ENCODE peak calls at places on chromosomes 2 and 18, in four cellular contexts. One of them, this sample, is unnamed.

GRCh38 chr18:36744261-36744876 is 84.4 kb downstream of the TPGS2 start:
- DNase-seq in HepG2: no peak
- DNase-seq in GM12878: no peak
- DNase-seq in K562: no peak
- DNase-seq in this sample: no peak

GRCh38 chr2:188813315-188813714 is 160.9 kb upstream of the COL3A1 start:
- DNase-seq in HepG2: no peak
- DNase-seq in K562: no peak
- DNase-seq in GM12878: no peak
- DNase-seq in this sample: no peak

GRCh38 chr2:11498543-11499034 is 32.6 kb upstream of the E2F6 start:
- DNase-seq in K562: no peak
- DNase-seq in HepG2: peak
- DNase-seq in GM12878: peak
- DNase-seq in this sample: peak

GRCh38 chr18:45657357-45658335 is 42.4 kb downstream of the SLC14A2 start:
- DNase-seq in HepG2: no peak
- DNase-seq in GM12878: no peak
- DNase-seq in K562: no peak
- DNase-seq in this sample: no peak

GRCh38 chr2:161223139-161223732 is 63.0 kb downstream of the TANK start:
- DNase-seq in GM12878: no peak
- DNase-seq in K562: peak
- DNase-seq in HepG2: peak
- DNase-seq in this sample: no peak

GRCh38 chr2:159744363-159744762 is 32.1 kb downstream of the MARCHF7 start:
- DNase-seq in GM12878: no peak
- DNase-seq in K562: no peak
- DNase-seq in HepG2: no peak
- DNase-seq in this sample: no peak

GRCh38 chr2:241692448-241692847 is 5.8 kb upstream of the DTYMK start:
- DNase-seq in GM12878: no peak
- DNase-seq in HepG2: no peak
- DNase-seq in K562: no peak
- DNase-seq in this sample: no peak

GRCh38 chr18:3029215-3029972 is 16.4 kb upstream of the LPIN2 start:
- DNase-seq in GM12878: no peak
- DNase-seq in K562: peak
- DNase-seq in HepG2: no peak
- DNase-seq in this sample: no peak

GRCh38 chr2:206802654-206803514 is 37.5 kb downstream of the FASTKD2 start:
- DNase-seq in K562: no peak
- DNase-seq in HepG2: no peak
- DNase-seq in GM12878: no peak
- DNase-seq in this sample: no peak

GRCh38 chr2:112216158-112216557 is 38.7 kb downstream of the ZC3H8 start:
- DNase-seq in K562: peak
- DNase-seq in HepG2: peak
- DNase-seq in GM12878: no peak
- DNase-seq in this sample: peak

GRCh38 chr2:161992526-161992925 is 81.5 kb downstream of the DPP4 start:
- DNase-seq in GM12878: peak
- DNase-seq in K562: no peak
- DNase-seq in HepG2: no peak
- DNase-seq in this sample: no peak

GRCh38 chr18:21897811-21898210 is 157.2 kb downstream of the MIB1 start:
- DNase-seq in HepG2: peak
- DNase-seq in K562: peak
- DNase-seq in GM12878: no peak
- DNase-seq in this sample: peak

GRCh38 chr2:45841752-45842407 is 190.4 kb downstream of the PRKCE start:
- DNase-seq in K562: no peak
- DNase-seq in HepG2: no peak
- DNase-seq in GM12878: no peak
- DNase-seq in this sample: no peak

GRCh38 chr2:226118471-226119429 is 680.9 kb downstream of the IRS1 start:
- DNase-seq in GM12878: no peak
- DNase-seq in K562: no peak
- DNase-seq in HepG2: peak
- DNase-seq in this sample: no peak

GRCh38 chr2:59774821-59775463 is 778.5 kb downstream of the BCL11A start:
- DNase-seq in K562: no peak
- DNase-seq in GM12878: no peak
- DNase-seq in HepG2: no peak
- DNase-seq in this sample: no peak

GRCh38 chr18:51639541-51639940 is 442.1 kb upstream of the MEX3C start:
- DNase-seq in GM12878: no peak
- DNase-seq in K562: no peak
- DNase-seq in HepG2: no peak
- DNase-seq in this sample: no peak

GRCh38 chr2:228224410-228224809 is 42.9 kb upstream of the SPHKAP start:
- DNase-seq in K562: no peak
- DNase-seq in GM12878: no peak
- DNase-seq in HepG2: no peak
- DNase-seq in this sample: no peak

GRCh38 chr2:42947809-42948595 is 155.6 kb upstream of the HAAO start:
- DNase-seq in HepG2: no peak
- DNase-seq in K562: no peak
- DNase-seq in GM12878: no peak
- DNase-seq in this sample: no peak

GRCh38 chr2:168149431-168149830 is 98.0 kb downstream of the STK39 start:
- DNase-seq in GM12878: no peak
- DNase-seq in HepG2: no peak
- DNase-seq in K562: no peak
- DNase-seq in this sample: no peak

DNA sequence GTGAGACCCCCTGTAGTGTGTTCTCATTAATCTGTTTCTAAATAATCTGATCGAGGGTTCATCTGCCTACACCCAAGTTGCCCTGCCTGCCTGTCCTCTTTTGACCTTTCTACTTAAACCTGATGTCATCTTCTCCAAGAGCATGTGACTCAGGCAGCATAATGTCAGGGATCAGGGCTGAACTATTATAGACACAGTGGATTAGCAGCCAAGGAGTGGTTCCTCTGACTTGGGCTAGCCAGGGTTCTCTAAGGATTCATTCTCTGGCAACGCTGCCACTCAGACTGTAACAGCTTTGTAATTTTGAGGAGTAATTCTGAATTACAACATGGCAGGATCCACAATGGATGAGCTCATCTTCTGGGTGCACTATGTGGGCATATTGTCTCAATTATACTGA is 124.0 kb downstream of the MDH1 start:
- DNase-seq in K562: no peak
- DNase-seq in GM12878: no peak
- DNase-seq in HepG2: no peak
- DNase-seq in this sample: no peak
- TF ChIP-seq NFIC in K562: no peak
- TF ChIP-seq NFIC in GM12878: no peak
- TF ChIP-seq NFIC in HepG2: no peak
- TF ChIP-seq NFIC in this sample: no peak

GRCh38 chr2:10272464-10272863 is 30.2 kb upstream of the HPCAL1 start:
- DNase-seq in GM12878: no peak
- DNase-seq in K562: no peak
- DNase-seq in HepG2: no peak
- DNase-seq in this sample: no peak

GRCh38 chr2:10273215-10274175 is 29.2 kb upstream of the HPCAL1 start:
- DNase-seq in K562: peak
- DNase-seq in HepG2: no peak
- DNase-seq in GM12878: no peak
- DNase-seq in this sample: no peak

GRCh38 chr2:10271946-10272345 is 30.8 kb upstream of the HPCAL1 start:
- DNase-seq in HepG2: peak
- DNase-seq in GM12878: no peak
- DNase-seq in K562: no peak
- DNase-seq in this sample: peak

GRCh38 chr2:10269711-10270610 is 32.7 kb upstream of the HPCAL1 start:
- DNase-seq in GM12878: no peak
- DNase-seq in K562: no peak
- DNase-seq in HepG2: no peak
- DNase-seq in this sample: peak

DNA sequence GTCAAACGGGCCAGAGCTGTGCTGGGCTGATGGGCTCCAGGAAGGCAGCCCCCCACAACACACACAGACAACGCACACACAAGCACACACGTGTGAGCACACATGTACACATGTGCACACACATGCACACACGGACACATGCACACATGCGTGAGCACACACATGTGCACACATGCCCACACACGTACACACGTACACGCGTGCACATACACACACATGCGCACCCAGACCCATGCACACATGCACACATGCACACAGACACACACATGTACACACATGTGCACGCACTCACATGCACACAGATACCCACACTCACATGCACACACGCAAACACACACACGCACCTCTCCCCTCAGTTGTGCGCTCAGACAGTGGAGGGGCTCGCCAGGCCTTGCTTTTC is 31.2 kb upstream of the HPCAL1 start:
- DNase-seq in GM12878: no peak
- DNase-seq in K562: no peak
- DNase-seq in HepG2: no peak
- DNase-seq in this sample: no peak
- TF ChIP-seq NFIC in GM12878: no peak
- TF ChIP-seq NFIC in K562: no peak
- TF ChIP-seq NFIC in HepG2: no peak
- TF ChIP-seq NFIC in this sample: no peak

GRCh38 chr2:211901226-211901625 is 637.4 kb downstream of the ERBB4 start:
- DNase-seq in K562: no peak
- DNase-seq in GM12878: no peak
- DNase-seq in HepG2: no peak
- DNase-seq in this sample: no peak

GRCh38 chr2:211898697-211899096 is 639.9 kb downstream of the ERBB4 start:
- DNase-seq in GM12878: no peak
- DNase-seq in K562: no peak
- DNase-seq in HepG2: no peak
- DNase-seq in this sample: no peak

GRCh38 chr2:211900518-211900917 is 638.1 kb downstream of the ERBB4 start:
- DNase-seq in GM12878: no peak
- DNase-seq in HepG2: no peak
- DNase-seq in K562: no peak
- DNase-seq in this sample: no peak

DNA sequence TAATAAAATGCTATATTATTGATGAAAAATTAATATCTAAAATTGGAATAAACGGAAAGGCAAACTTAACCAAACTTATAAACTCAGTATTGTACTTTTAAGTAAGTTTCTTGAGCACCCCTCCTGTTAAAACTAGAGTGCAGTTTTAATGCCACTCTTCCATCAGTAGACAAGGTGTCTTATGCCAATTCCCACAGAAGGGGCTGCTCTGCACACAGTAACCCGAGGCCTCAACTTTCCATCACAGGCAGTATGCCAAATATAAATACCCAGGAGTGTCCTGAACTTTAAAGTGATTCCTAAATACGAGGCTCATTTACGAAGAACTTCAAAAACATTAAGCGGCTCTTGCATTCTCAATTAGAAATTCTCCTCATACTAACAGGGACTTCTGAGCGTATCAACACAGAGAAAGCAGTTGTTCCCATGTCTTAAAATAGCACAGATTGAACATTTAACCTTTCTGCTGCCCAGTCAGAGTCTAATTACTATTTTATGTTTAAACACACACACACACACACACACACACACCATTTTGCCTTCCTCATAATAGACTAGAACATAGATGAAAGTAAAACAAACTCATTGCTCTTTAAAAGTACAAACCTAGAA is 638.6 kb downstream of the ERBB4 start:
- DNase-seq in GM12878: no peak
- DNase-seq in K562: no peak
- DNase-seq in HepG2: no peak
- DNase-seq in this sample: no peak
- TF ChIP-seq NFIC in GM12878: no peak
- TF ChIP-seq NFIC in K562: no peak
- TF ChIP-seq NFIC in HepG2: no peak
- TF ChIP-seq NFIC in this sample: no peak

GRCh38 chr2:51027442-51027841 is 4.5 kb downstream of the NRXN1 start:
- DNase-seq in GM12878: no peak
- DNase-seq in K562: no peak
- DNase-seq in HepG2: no peak
- DNase-seq in this sample: no peak

GRCh38 chr2:51025942-51026574 is 5.9 kb downstream of the NRXN1 start:
- DNase-seq in K562: no peak
- DNase-seq in HepG2: no peak
- DNase-seq in GM12878: no peak
- DNase-seq in this sample: no peak

GRCh38 chr2:51031004-51031791 is 734 bp downstream of the NRXN1 start:
- DNase-seq in K562: no peak
- DNase-seq in HepG2: no peak
- DNase-seq in GM12878: no peak
- DNase-seq in this sample: peak

GRCh38 chr2:51028829-51029228 is 3.1 kb downstream of the NRXN1 start:
- DNase-seq in HepG2: no peak
- DNase-seq in K562: no peak
- DNase-seq in GM12878: no peak
- DNase-seq in this sample: no peak

DNA sequence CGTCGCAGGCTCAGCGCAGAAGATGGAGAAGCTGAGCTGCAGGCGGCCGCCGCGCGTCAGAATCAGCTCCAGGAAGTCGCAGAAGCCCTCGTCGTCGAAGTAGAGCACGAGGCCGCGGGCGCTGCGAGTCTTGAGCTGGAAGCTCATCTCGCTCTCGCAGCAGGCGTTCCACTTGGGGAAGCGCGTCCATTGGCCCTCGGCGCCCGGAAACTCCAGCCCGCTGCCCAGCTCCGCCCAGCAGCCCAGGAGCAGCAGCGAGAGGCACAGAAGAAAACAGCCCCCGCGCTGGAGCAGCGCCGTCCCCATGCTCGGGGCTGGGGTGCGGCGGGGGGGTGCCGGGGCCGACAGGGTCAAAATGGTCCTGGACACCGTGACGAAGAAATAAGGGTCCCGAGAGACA is 4.0 kb downstream of the NRXN1 start:
- DNase-seq in K562: no peak
- DNase-seq in GM12878: no peak
- DNase-seq in HepG2: no peak
- DNase-seq in this sample: no peak
- TF ChIP-seq NFIC in K562: no peak
- TF ChIP-seq NFIC in GM12878: no peak
- TF ChIP-seq NFIC in HepG2: no peak
- TF ChIP-seq NFIC in this sample: no peak

GRCh38 chr2:61671561-61672315 is 133.6 kb upstream of the XPO1 start:
- DNase-seq in K562: no peak
- DNase-seq in HepG2: peak
- DNase-seq in GM12878: no peak
- DNase-seq in this sample: no peak
- TF ChIP-seq NFIC in K562: no peak
- TF ChIP-seq NFIC in HepG2: peak
- TF ChIP-seq NFIC in GM12878: no peak
- TF ChIP-seq NFIC in this sample: no peak

DNA sequence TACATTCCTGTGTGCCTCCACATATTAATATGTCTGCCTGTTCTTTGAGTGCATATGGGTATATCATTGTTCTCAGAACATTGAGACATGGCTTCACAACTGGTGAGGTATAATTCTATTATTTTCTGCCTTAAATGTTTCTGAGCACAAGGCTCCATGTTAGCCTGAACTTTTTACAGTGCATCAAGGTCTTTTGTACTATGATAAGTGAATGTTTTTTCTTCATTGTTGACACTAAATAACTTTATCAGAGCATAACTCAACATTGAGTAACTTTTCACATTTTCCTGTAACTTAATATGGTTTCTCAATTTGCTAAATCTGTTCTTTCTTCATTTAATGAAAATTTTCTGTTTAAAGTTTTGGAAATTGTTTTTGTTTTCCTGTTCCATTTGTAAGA is 262.9 kb downstream of the HNMT start:
- DNase-seq in GM12878: no peak
- DNase-seq in K562: no peak
- DNase-seq in HepG2: no peak
- DNase-seq in this sample: no peak
- TF ChIP-seq NFIC in GM12878: no peak
- TF ChIP-seq NFIC in K562: no peak
- TF ChIP-seq NFIC in HepG2: no peak
- TF ChIP-seq NFIC in this sample: no peak